ENCODE peak calls at places on chromosomes 16 and 17, in eight cellular contexts. J is lower lobe of right lung; R is fibroblast of lung; Z is caudate nucleus; F is CD4-positive, alpha-beta memory T cell; X is SJSA1; K is testis; M is dorsolateral prefrontal cortex. S is an unnamed sample.

GRCh38 chr16:80250376-80250775 is 290.4 kb upstream of the DYNLRB2 start:
- DNase-seq in J (no peak), R (no peak), Z (no peak), F (no peak), X (peak; percentile 65), K (no peak), M (no peak), S (no peak)

GRCh38 chr16:27402964-27403600 is 1.1 kb downstream of the IL21R start:
- DNase-seq in J (no peak), R (no peak), Z (no peak), F (peak; percentile 70), X (no peak), K (no peak), M (no peak), S (no peak)

GRCh38 chr17:51103451-51103850 is 17.2 kb downstream of the SPAG9 start:
- DNase-seq in J (no peak), R (no peak), Z (no peak), F (no peak), X (peak; percentile 16), K (no peak), M (no peak), S (no peak)

GRCh38 chr16:25289466-25289865 is 31.8 kb upstream of the ZKSCAN2 start:
- DNase-seq in J (no peak), R (no peak), Z (no peak), F (no peak), X (no peak), K (no peak), M (no peak), S (no peak)

GRCh38 chr16:52408197-52408845 is 138.6 kb downstream of the TOX3 start:
- DNase-seq in J (no peak), R (peak; percentile 76), Z (no peak), F (no peak), X (no peak), K (no peak), M (no peak), S (no peak)

GRCh38 chr16:23324727-23325126 is 22.6 kb downstream of the SCNN1B start:
- DNase-seq in J (peak; percentile 90), R (no peak), Z (peak; percentile 12), F (no peak), X (no peak), K (no peak), M (no peak), S (peak; percentile 71)

GRCh38 chr17:27430882-27431491 is 25.3 kb upstream of the KSR1 start:
- DNase-seq in J (no peak), R (peak; percentile 48), Z (no peak), F (no peak), X (peak; percentile 58), K (peak; percentile 23), M (no peak), S (peak; percentile 64)

GRCh38 chr16:20327444-20328041 is at the start of gene GP2:
- DNase-seq in J (no peak), R (no peak), Z (no peak), F (no peak), X (no peak), K (no peak), M (no peak), S (no peak)

GRCh38 chr16:3951861-3952332 is 71.4 kb upstream of the CREBBP start:
- DNase-seq in J (no peak), R (peak; percentile 64), Z (no peak), F (no peak), X (no peak), K (no peak), M (no peak), S (no peak)

GRCh38 chr17:78362671-78363070 is 2.8 kb upstream of the SOCS3 start:
- DNase-seq in J (no peak), R (no peak), Z (no peak), F (no peak), X (no peak), K (no peak), M (no peak), S (no peak)

GRCh38 chr17:58513913-58514794 is at the start of gene MTMR4:
- DNase-seq in J (peak; percentile 88), R (peak; percentile 66), Z (peak; percentile 76), F (peak; percentile 78), X (peak; percentile 86), K (peak; percentile 90), M (no peak), S (peak; percentile 89)

GRCh38 chr16:9008335-9009260 is 44.9 kb upstream of the USP7 start:
- DNase-seq in J (peak; percentile 83), R (peak; percentile 62), Z (peak; percentile 39), F (peak; percentile 64), X (peak; percentile 76), K (peak; percentile 81), M (peak; percentile 43), S (peak; percentile 90)

GRCh38 chr17:28857848-28858360 is 3.1 kb downstream of the ERAL1 start:
- DNase-seq in J (no peak), R (no peak), Z (no peak), F (no peak), X (no peak), K (no peak), M (no peak), S (no peak)
- H3K27ac ChIP-seq in J (no peak overlapping the region), R (no peak overlapping the region), Z (no peak overlapping the region), F (no peak overlapping the region), X (no peak overlapping the region), K (no peak overlapping the region), M (no peak overlapping the region), S (no peak overlapping the region)

GRCh38 chr17:81162491-81162890 is 2.8 kb upstream of the PVALEF start:
- DNase-seq in J (peak; percentile 36), R (no peak), Z (no peak), F (no peak), X (no peak), K (no peak), M (no peak), S (no peak)
- H3K27ac ChIP-seq in J (no peak overlapping the region), R (no peak overlapping the region), Z (no peak overlapping the region), F (no peak overlapping the region), X (no peak overlapping the region), K (no peak overlapping the region), M (peak overlapping the region; percentile 98), S (no peak overlapping the region)

DNA sequence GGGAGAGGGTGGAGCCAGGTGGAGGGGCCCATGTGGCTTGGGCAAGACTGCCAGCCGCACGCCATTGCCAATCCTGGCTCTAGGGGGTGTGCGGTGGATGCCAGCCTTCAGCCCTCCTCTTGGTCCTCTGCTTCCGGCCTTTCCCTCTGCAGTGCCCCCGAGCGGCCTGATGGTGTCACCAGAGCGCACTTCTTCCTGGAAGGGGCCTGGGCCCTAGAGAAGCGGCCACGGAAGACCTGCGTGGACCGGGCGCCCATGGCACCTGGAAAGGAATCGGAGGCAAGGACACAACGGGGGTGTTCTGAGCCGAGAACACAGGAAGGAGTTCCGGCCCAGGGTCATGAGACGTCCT is 93.0 kb downstream of the IRX3 start:
- DNase-seq in J (peak; percentile 87), R (peak; percentile 39), Z (peak; percentile 28), F (no peak), X (peak; percentile 69), K (peak; percentile 87), M (peak; percentile 27), S (peak; percentile 79)
- H3K27ac ChIP-seq in J (peak overlapping the region; percentile 77), R (no peak overlapping the region), Z (peak overlapping the region; percentile 42), F (no peak overlapping the region), X (no peak overlapping the region), K (peak overlapping the region; percentile 45), M (peak overlapping the region; percentile 77), S (peak overlapping the region; percentile 19)

GRCh38 chr16:72937360-72937759 is 110.6 kb downstream of the ZFHX3 start:
- DNase-seq in J (no peak), R (no peak), Z (no peak), F (no peak), X (no peak), K (no peak), M (no peak), S (no peak)
- H3K27ac ChIP-seq in J (no peak overlapping the region), R (no peak overlapping the region), Z (no peak overlapping the region), F (no peak overlapping the region), X (no peak overlapping the region), K (no peak overlapping the region), M (no peak overlapping the region), S (no peak overlapping the region)

DNA sequence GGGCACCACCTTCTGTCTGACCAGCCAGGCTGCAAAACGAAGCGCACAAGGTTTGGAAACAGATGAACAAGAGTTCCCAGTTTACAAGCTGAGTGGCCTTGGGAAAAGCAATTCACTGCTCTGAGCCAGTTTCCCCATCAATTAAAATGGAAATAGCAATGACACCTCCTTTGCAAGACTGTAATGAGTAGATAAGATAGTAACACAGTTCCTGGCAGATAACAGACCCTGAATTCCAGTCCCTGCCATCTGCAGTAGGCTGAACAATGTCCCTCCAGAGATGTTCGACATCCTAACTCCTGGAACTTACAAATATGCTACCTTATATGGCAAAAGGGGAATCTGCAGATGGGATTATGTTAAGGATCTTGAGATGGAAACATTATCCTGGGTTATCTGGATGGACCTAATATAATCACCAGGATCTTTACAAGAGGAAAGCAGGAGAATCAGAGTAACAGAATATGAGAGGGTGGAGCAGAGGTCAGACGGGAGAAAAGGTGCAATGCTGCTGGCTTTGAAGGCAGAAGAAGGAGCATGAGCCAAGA is 27.9 kb downstream of the CPPED1 start:
- DNase-seq in J (no peak), R (no peak), Z (no peak), F (no peak), X (no peak), K (peak; percentile 38), M (no peak), S (no peak)
- H3K27ac ChIP-seq in J (no peak overlapping the region), R (no peak overlapping the region), Z (no peak overlapping the region), F (no peak overlapping the region), X (no peak overlapping the region), K (no peak overlapping the region), M (peak overlapping the region; percentile 22), S (no peak overlapping the region)

DNA sequence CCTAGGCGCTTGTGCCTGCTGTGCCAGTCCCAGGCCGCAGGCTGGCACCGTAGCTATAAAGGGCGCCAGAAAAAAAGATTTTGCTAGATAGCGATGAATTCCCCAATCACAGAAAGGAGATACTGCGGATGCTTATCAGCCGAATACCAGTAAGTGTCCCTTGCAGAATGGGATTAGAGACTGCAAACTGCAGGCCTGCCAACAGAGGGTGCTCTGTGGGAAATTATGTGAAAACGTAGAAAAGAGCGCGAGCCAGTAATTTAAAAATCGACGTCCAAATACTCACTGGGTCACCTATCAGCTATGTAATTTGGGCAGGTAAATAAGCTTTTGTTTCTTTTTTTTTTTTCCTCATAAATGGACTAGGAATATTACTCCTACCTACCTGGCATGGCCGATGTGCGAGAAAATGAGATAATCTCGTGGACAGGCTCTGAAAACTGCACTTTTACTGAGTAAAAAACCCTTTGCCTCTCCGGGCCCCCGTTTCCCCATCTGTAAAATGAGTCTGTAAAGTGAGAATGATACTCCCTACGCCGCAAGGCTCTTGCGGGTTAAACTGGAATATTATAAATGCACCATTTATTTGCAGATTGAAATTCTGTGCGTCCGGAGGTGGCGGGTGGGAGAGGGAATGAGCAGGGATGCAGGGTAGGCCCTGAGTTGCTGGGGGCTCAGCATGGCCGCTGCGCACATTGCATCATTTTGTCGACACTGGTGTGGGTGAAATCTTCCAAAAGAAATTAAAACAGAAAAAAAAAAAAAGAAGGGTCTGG is 1.2 kb upstream of the COG1 start:
- DNase-seq in J (peak; percentile 65), R (peak; percentile 73), Z (peak; percentile 27), F (peak; percentile 69), X (peak; percentile 69), K (peak; percentile 83), M (peak; percentile 53), S (peak; percentile 84)
- H3K27ac ChIP-seq in J (peak overlapping the region; percentile 94), R (peak overlapping the region; percentile 22), Z (peak overlapping the region; percentile 82), F (peak overlapping the region; percentile 81), X (peak overlapping the region; percentile 88), K (peak overlapping the region; percentile 73), M (peak overlapping the region; percentile 92), S (no peak overlapping the region)

DNA sequence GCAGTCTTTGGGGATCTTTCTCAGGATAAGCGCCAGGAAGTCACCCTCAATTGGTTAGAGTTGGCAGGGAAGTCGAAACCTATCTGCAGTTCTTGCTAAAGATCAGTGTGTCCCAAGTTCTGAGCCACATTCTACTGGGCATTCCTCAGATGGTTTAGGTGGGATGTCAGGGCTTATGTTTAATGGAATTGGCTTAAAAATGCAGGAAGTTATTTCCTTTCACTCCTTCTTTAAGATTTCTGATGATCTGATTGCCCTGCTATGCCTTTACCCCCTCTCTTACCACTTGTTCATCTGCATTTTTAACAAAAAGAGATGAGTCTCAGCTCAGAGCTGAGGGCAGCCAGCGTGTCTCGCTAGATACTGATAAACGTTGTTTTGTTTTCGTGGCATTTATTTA is 30.8 kb downstream of the FOXL1 start:
- DNase-seq in J (no peak), R (peak; percentile 64), Z (no peak), F (no peak), X (peak; percentile 83), K (no peak), M (no peak), S (no peak)
- H3K27ac ChIP-seq in J (no peak overlapping the region), R (peak overlapping the region; percentile 63), Z (no peak overlapping the region), F (no peak overlapping the region), X (peak overlapping the region; percentile 98), K (no peak overlapping the region), M (no peak overlapping the region), S (peak overlapping the region; percentile 98)